ENCODE peak calls at places on chromosomes 3 and 15, in eight cellular contexts. One of them, this sample, is unnamed.

GRCh38 chr3:95629802-95630201 is 1184.6 kb upstream of the EPHA6 start:
- DNase-seq in stimulated activated CD4-positive, alpha-beta T cell treated with anti-CD3 and anti-CD28 coated beads, Interleukin-1b, Interleukin-23, amount 100 ng/mL, for 48 hours: no peak
- DNase-seq in AG10803: no peak
- DNase-seq in epithelial cell of esophagus: no peak
- DNase-seq in neural progenitor cell: peak
- DNase-seq in activated CD4-positive, alpha-beta T cell treated with anti-CD3 and anti-CD28 coated beads for 48 hours: no peak
- DNase-seq in DMS153: no peak
- DNase-seq in anterior cingulate cortex: no peak
- DNase-seq in this sample: no peak

GRCh38 chr3:133158686-133159085 is 120.5 kb downstream of the TMEM108 start:
- DNase-seq in neural progenitor cell: no peak
- DNase-seq in activated CD4-positive, alpha-beta T cell treated with anti-CD3 and anti-CD28 coated beads for 48 hours: no peak
- DNase-seq in AG10803: no peak
- DNase-seq in epithelial cell of esophagus: no peak
- DNase-seq in DMS153: no peak
- DNase-seq in anterior cingulate cortex: no peak
- DNase-seq in stimulated activated CD4-positive, alpha-beta T cell treated with anti-CD3 and anti-CD28 coated beads, Interleukin-1b, Interleukin-23, amount 100 ng/mL, for 48 hours: no peak
- DNase-seq in this sample: no peak

GRCh38 chr3:42148982-42149432 is 57.9 kb downstream of the TRAK1 start:
- DNase-seq in anterior cingulate cortex: peak
- DNase-seq in DMS153: no peak
- DNase-seq in epithelial cell of esophagus: peak
- DNase-seq in neural progenitor cell: peak
- DNase-seq in activated CD4-positive, alpha-beta T cell treated with anti-CD3 and anti-CD28 coated beads for 48 hours: no peak
- DNase-seq in AG10803: peak
- DNase-seq in stimulated activated CD4-positive, alpha-beta T cell treated with anti-CD3 and anti-CD28 coated beads, Interleukin-1b, Interleukin-23, amount 100 ng/mL, for 48 hours: no peak
- DNase-seq in this sample: peak

GRCh38 chr15:45184562-45185041 is 3.2 kb downstream of the SHF start:
- DNase-seq in anterior cingulate cortex: no peak
- DNase-seq in AG10803: no peak
- DNase-seq in activated CD4-positive, alpha-beta T cell treated with anti-CD3 and anti-CD28 coated beads for 48 hours: no peak
- DNase-seq in neural progenitor cell: no peak
- DNase-seq in epithelial cell of esophagus: no peak
- DNase-seq in DMS153: no peak
- DNase-seq in stimulated activated CD4-positive, alpha-beta T cell treated with anti-CD3 and anti-CD28 coated beads, Interleukin-1b, Interleukin-23, amount 100 ng/mL, for 48 hours: no peak
- DNase-seq in this sample: no peak

GRCh38 chr15:79339588-79340314 is 28.8 kb downstream of the TMED3 start:
- DNase-seq in neural progenitor cell: peak
- DNase-seq in epithelial cell of esophagus: peak
- DNase-seq in stimulated activated CD4-positive, alpha-beta T cell treated with anti-CD3 and anti-CD28 coated beads, Interleukin-1b, Interleukin-23, amount 100 ng/mL, for 48 hours: no peak
- DNase-seq in activated CD4-positive, alpha-beta T cell treated with anti-CD3 and anti-CD28 coated beads for 48 hours: no peak
- DNase-seq in DMS153: no peak
- DNase-seq in anterior cingulate cortex: no peak
- DNase-seq in AG10803: peak
- DNase-seq in this sample: peak

GRCh38 chr15:23074684-23075083 is 35.3 kb upstream of the TUBGCP5 start:
- DNase-seq in neural progenitor cell: no peak
- DNase-seq in activated CD4-positive, alpha-beta T cell treated with anti-CD3 and anti-CD28 coated beads for 48 hours: no peak
- DNase-seq in anterior cingulate cortex: no peak
- DNase-seq in AG10803: peak
- DNase-seq in epithelial cell of esophagus: no peak
- DNase-seq in stimulated activated CD4-positive, alpha-beta T cell treated with anti-CD3 and anti-CD28 coated beads, Interleukin-1b, Interleukin-23, amount 100 ng/mL, for 48 hours: no peak
- DNase-seq in DMS153: no peak
- DNase-seq in this sample: no peak

GRCh38 chr3:19866751-19867347 is 67.2 kb downstream of the EFHB start:
- DNase-seq in AG10803: peak
- DNase-seq in neural progenitor cell: peak
- DNase-seq in epithelial cell of esophagus: peak
- DNase-seq in DMS153: no peak
- DNase-seq in anterior cingulate cortex: peak
- DNase-seq in stimulated activated CD4-positive, alpha-beta T cell treated with anti-CD3 and anti-CD28 coated beads, Interleukin-1b, Interleukin-23, amount 100 ng/mL, for 48 hours: peak
- DNase-seq in activated CD4-positive, alpha-beta T cell treated with anti-CD3 and anti-CD28 coated beads for 48 hours: peak
- DNase-seq in this sample: peak

GRCh38 chr15:40239671-40240618 is 1.1 kb downstream of the PAK6 start:
- DNase-seq in anterior cingulate cortex: no peak
- DNase-seq in epithelial cell of esophagus: peak
- DNase-seq in activated CD4-positive, alpha-beta T cell treated with anti-CD3 and anti-CD28 coated beads for 48 hours: no peak
- DNase-seq in DMS153: no peak
- DNase-seq in neural progenitor cell: no peak
- DNase-seq in AG10803: no peak
- DNase-seq in stimulated activated CD4-positive, alpha-beta T cell treated with anti-CD3 and anti-CD28 coated beads, Interleukin-1b, Interleukin-23, amount 100 ng/mL, for 48 hours: no peak
- DNase-seq in this sample: no peak

GRCh38 chr3:49803464-49804140 is 541 bp downstream of the INKA1 start:
- DNase-seq in epithelial cell of esophagus: peak
- DNase-seq in activated CD4-positive, alpha-beta T cell treated with anti-CD3 and anti-CD28 coated beads for 48 hours: peak
- DNase-seq in stimulated activated CD4-positive, alpha-beta T cell treated with anti-CD3 and anti-CD28 coated beads, Interleukin-1b, Interleukin-23, amount 100 ng/mL, for 48 hours: peak
- DNase-seq in DMS153: no peak
- DNase-seq in AG10803: no peak
- DNase-seq in neural progenitor cell: peak
- DNase-seq in anterior cingulate cortex: no peak
- DNase-seq in this sample: peak

GRCh38 chr3:72347819-72348319 is 500.4 kb downstream of the SHQ1 start:
- DNase-seq in activated CD4-positive, alpha-beta T cell treated with anti-CD3 and anti-CD28 coated beads for 48 hours: peak
- DNase-seq in epithelial cell of esophagus: peak
- DNase-seq in stimulated activated CD4-positive, alpha-beta T cell treated with anti-CD3 and anti-CD28 coated beads, Interleukin-1b, Interleukin-23, amount 100 ng/mL, for 48 hours: peak
- DNase-seq in AG10803: peak
- DNase-seq in DMS153: no peak
- DNase-seq in neural progenitor cell: peak
- DNase-seq in anterior cingulate cortex: peak
- DNase-seq in this sample: peak

GRCh38 chr3:130894130-130894872 is 417 bp downstream of the ATP2C1 start:
- DNase-seq in AG10803: no peak
- DNase-seq in anterior cingulate cortex: peak
- DNase-seq in neural progenitor cell: peak
- DNase-seq in stimulated activated CD4-positive, alpha-beta T cell treated with anti-CD3 and anti-CD28 coated beads, Interleukin-1b, Interleukin-23, amount 100 ng/mL, for 48 hours: peak
- DNase-seq in activated CD4-positive, alpha-beta T cell treated with anti-CD3 and anti-CD28 coated beads for 48 hours: peak
- DNase-seq in DMS153: no peak
- DNase-seq in epithelial cell of esophagus: peak
- DNase-seq in this sample: peak

GRCh38 chr3:194141415-194142155 is 5.6 kb downstream of the HES1 start:
- DNase-seq in DMS153: peak
- DNase-seq in neural progenitor cell: peak
- DNase-seq in stimulated activated CD4-positive, alpha-beta T cell treated with anti-CD3 and anti-CD28 coated beads, Interleukin-1b, Interleukin-23, amount 100 ng/mL, for 48 hours: peak
- DNase-seq in AG10803: peak
- DNase-seq in anterior cingulate cortex: peak
- DNase-seq in epithelial cell of esophagus: peak
- DNase-seq in activated CD4-positive, alpha-beta T cell treated with anti-CD3 and anti-CD28 coated beads for 48 hours: peak
- DNase-seq in this sample: peak

GRCh38 chr3:172546105-172546504 is 22.9 kb upstream of the TNFSF10 start:
- DNase-seq in stimulated activated CD4-positive, alpha-beta T cell treated with anti-CD3 and anti-CD28 coated beads, Interleukin-1b, Interleukin-23, amount 100 ng/mL, for 48 hours: no peak
- DNase-seq in neural progenitor cell: no peak
- DNase-seq in epithelial cell of esophagus: peak
- DNase-seq in DMS153: no peak
- DNase-seq in AG10803: no peak
- DNase-seq in anterior cingulate cortex: no peak
- DNase-seq in activated CD4-positive, alpha-beta T cell treated with anti-CD3 and anti-CD28 coated beads for 48 hours: no peak
- DNase-seq in this sample: no peak

GRCh38 chr3:119160361-119160760 is 13.0 kb upstream of the UPK1B start:
- DNase-seq in activated CD4-positive, alpha-beta T cell treated with anti-CD3 and anti-CD28 coated beads for 48 hours: no peak
- DNase-seq in epithelial cell of esophagus: peak
- DNase-seq in anterior cingulate cortex: no peak
- DNase-seq in DMS153: no peak
- DNase-seq in stimulated activated CD4-positive, alpha-beta T cell treated with anti-CD3 and anti-CD28 coated beads, Interleukin-1b, Interleukin-23, amount 100 ng/mL, for 48 hours: no peak
- DNase-seq in neural progenitor cell: no peak
- DNase-seq in AG10803: no peak
- DNase-seq in this sample: no peak

GRCh38 chr15:45377630-45378148 is 655 bp downstream of the GATM start:
- DNase-seq in AG10803: no peak
- DNase-seq in stimulated activated CD4-positive, alpha-beta T cell treated with anti-CD3 and anti-CD28 coated beads, Interleukin-1b, Interleukin-23, amount 100 ng/mL, for 48 hours: no peak
- DNase-seq in neural progenitor cell: peak
- DNase-seq in anterior cingulate cortex: peak
- DNase-seq in DMS153: no peak
- DNase-seq in epithelial cell of esophagus: no peak
- DNase-seq in activated CD4-positive, alpha-beta T cell treated with anti-CD3 and anti-CD28 coated beads for 48 hours: peak
- DNase-seq in this sample: peak

GRCh38 chr3:79204351-79204750 is 563.4 kb downstream of the ROBO1 start:
- DNase-seq in stimulated activated CD4-positive, alpha-beta T cell treated with anti-CD3 and anti-CD28 coated beads, Interleukin-1b, Interleukin-23, amount 100 ng/mL, for 48 hours: no peak
- DNase-seq in neural progenitor cell: peak
- DNase-seq in epithelial cell of esophagus: no peak
- DNase-seq in anterior cingulate cortex: no peak
- DNase-seq in DMS153: no peak
- DNase-seq in activated CD4-positive, alpha-beta T cell treated with anti-CD3 and anti-CD28 coated beads for 48 hours: no peak
- DNase-seq in AG10803: no peak
- DNase-seq in this sample: peak